ENCODE peak calls at places on chromosomes 11 and 22, in seven cellular contexts. Z is endothelial cell; L is A549; C is GM12865; M is activated CD8-positive, alpha-beta T cell treated with anti-CD3 and anti-CD28 coated beads for 36 hours; N is psoas muscle; F is glutamatergic neuron. Q is an unnamed sample.

GRCh38 chr22:47053013-47053864 is 290.8 kb downstream of the TBC1D22A start:
- DNase-seq in Z (peak; percentile 22), L (no peak), C (no peak), M (peak; percentile 29), N (no peak), F (no peak), Q (no peak)

GRCh38 chr11:16896716-16897115 is 117.5 kb downstream of the PLEKHA7 start:
- DNase-seq in Z (no peak), L (no peak), C (no peak), M (no peak), N (no peak), F (no peak), Q (no peak)

GRCh38 chr11:78138694-78139421 is 568 bp downstream of the ALG8 start:
- DNase-seq in Z (peak; percentile 7), L (peak; percentile 50), C (peak; percentile 64), M (peak; percentile 54), N (no peak), F (no peak), Q (peak; percentile 41)

GRCh38 chr11:92739020-92739419 is 230.4 kb upstream of the MTNR1B start:
- DNase-seq in Z (no peak), L (no peak), C (no peak), M (no peak), N (no peak), F (no peak), Q (no peak)

GRCh38 chr11:1304376-1304775 is 5.1 kb downstream of the TOLLIP start:
- DNase-seq in Z (no peak), L (peak; percentile 47), C (no peak), M (no peak), N (no peak), F (no peak), Q (no peak)

GRCh38 chr11:2780850-2781412 is 81.1 kb upstream of the KCNQ1OT1 start:
- DNase-seq in Z (no peak), L (no peak), C (no peak), M (no peak), N (no peak), F (no peak), Q (no peak)

GRCh38 chr22:37254206-37254866 is 10.3 kb upstream of the RAC2 start:
- DNase-seq in Z (no peak), L (peak; percentile 24), C (no peak), M (no peak), N (no peak), F (no peak), Q (no peak)

GRCh38 chr22:24289138-24289537 is 18.5 kb downstream of the SPECC1L start:
- DNase-seq in Z (no peak), L (no peak), C (no peak), M (no peak), N (no peak), F (no peak), Q (no peak)

GRCh38 chr22:37020192-37020479 is 594 bp downstream of the MPST start:
- DNase-seq in Z (no peak), L (peak; percentile 61), C (peak; percentile 24), M (no peak), N (no peak), F (no peak), Q (no peak)

GRCh38 chr22:39144101-39144815 is 8.2 kb downstream of the CBX7 start:
- DNase-seq in Z (no peak), L (no peak), C (peak; percentile 82), M (peak; percentile 66), N (peak; percentile 50), F (no peak), Q (peak; percentile 80)

GRCh38 chr22:24183321-24184031 is 2.2 kb downstream of the SUSD2 start:
- DNase-seq in Z (no peak), L (no peak), C (no peak), M (no peak), N (peak; percentile 41), F (peak; percentile 57), Q (no peak)

GRCh38 chr11:76693791-76694190 is 23.2 kb upstream of the LRRC32 start:
- DNase-seq in Z (no peak), L (no peak), C (no peak), M (no peak), N (no peak), F (no peak), Q (no peak)

GRCh38 chr11:125990244-125990643 is 44.4 kb downstream of the VSIG10L2 start:
- DNase-seq in Z (no peak), L (no peak), C (peak; percentile 21), M (peak; percentile 15), N (no peak), F (no peak), Q (no peak)

GRCh38 chr11:70158201-70158600 is 44.9 kb upstream of the FADD start:
- DNase-seq in Z (peak; percentile 59), L (peak; percentile 55), C (no peak), M (no peak), N (peak; percentile 82), F (peak; percentile 47), Q (no peak)

GRCh38 chr11:27161071-27161470 is 120.5 kb downstream of the BBOX1 start:
- DNase-seq in Z (no peak), L (no peak), C (no peak), M (no peak), N (no peak), F (no peak), Q (no peak)

GRCh38 chr11:126824035-126824607 is 176.4 kb downstream of the KIRREL3 start:
- DNase-seq in Z (no peak), L (no peak), C (no peak), M (no peak), N (no peak), F (no peak), Q (no peak)

GRCh38 chr11:122895591-122895990 is 13.0 kb downstream of the JHY start:
- DNase-seq in Z (no peak), L (no peak), C (no peak), M (peak; percentile 7), N (no peak), F (no peak), Q (no peak)

GRCh38 chr11:1888811-1889526 is 2.7 kb downstream of the PRR33 start:
- DNase-seq in Z (no peak), L (no peak), C (no peak), M (peak; percentile 88), N (no peak), F (no peak), Q (no peak)

GRCh38 chr11:27213232-27213660 is 149.8 kb downstream of the CCDC34 start:
- DNase-seq in Z (no peak), L (no peak), C (peak; percentile 38), M (no peak), N (no peak), F (no peak), Q (no peak)

GRCh38 chr11:121466063-121466794 is 13.5 kb upstream of the SORL1-AS1 start:
- DNase-seq in Z (peak; percentile 78), L (peak; percentile 89), C (peak; percentile 73), M (peak; percentile 77), N (peak; percentile 89), F (peak; percentile 73), Q (no peak)

GRCh38 chr22:43172191-43172590 is 14.7 kb downstream of the TTLL12 start:
- DNase-seq in Z (no peak), L (no peak), C (no peak), M (no peak), N (no peak), F (no peak), Q (no peak)

GRCh38 chr22:19723990-19724827 is 870 bp downstream of the GP1BB start:
- DNase-seq in Z (peak; percentile 83), L (peak; percentile 65), C (peak; percentile 37), M (peak; percentile 53), N (no peak), F (peak; percentile 85), Q (peak; percentile 69)

GRCh38 chr11:118441770-118442169 is 5.5 kb downstream of the KMT2A start:
- DNase-seq in Z (no peak), L (no peak), C (peak; percentile 22), M (peak; percentile 20), N (no peak), F (no peak), Q (no peak)

GRCh38 chr11:131773626-131774025 is 403.2 kb downstream of the NTM start:
- DNase-seq in Z (no peak), L (no peak), C (no peak), M (no peak), N (no peak), F (no peak), Q (no peak)

GRCh38 chr11:11860103-11860979 is 18.6 kb downstream of the USP47 start:
- DNase-seq in Z (no peak), L (no peak), C (no peak), M (no peak), N (no peak), F (no peak), Q (no peak)

GRCh38 chr11:27367881-27368280 is 4.9 kb upstream of the CCDC34 start:
- DNase-seq in Z (no peak), L (no peak), C (no peak), M (no peak), N (no peak), F (no peak), Q (no peak)

GRCh38 chr11:114610984-114611944 is 15.7 kb upstream of the NXPE4 start:
- DNase-seq in Z (no peak), L (peak; percentile 4), C (peak; percentile 80), M (no peak), N (no peak), F (no peak), Q (no peak)
- TF ChIP-seq CTCF in Z (no peak), L (no peak), C (no peak), M (no peak), N (no peak), F (no peak), Q (no peak)

GRCh38 chr11:37907461-37908223 is 1309.6 kb upstream of the RAG2 start:
- DNase-seq in Z (no peak), L (no peak), C (no peak), M (no peak), N (no peak), F (no peak), Q (no peak)

GRCh38 chr11:37905707-37906417 is 1307.8 kb upstream of the RAG2 start:
- DNase-seq in Z (no peak), L (no peak), C (no peak), M (no peak), N (no peak), F (no peak), Q (no peak)

GRCh38 chr11:37908224-37908558 is 1310.2 kb upstream of the RAG2 start:
- DNase-seq in Z (no peak), L (no peak), C (no peak), M (no peak), N (no peak), F (no peak), Q (no peak)
- TF ChIP-seq CTCF in Z (no peak), L (no peak), C (no peak), M (no peak), N (no peak), F (no peak), Q (no peak)

GRCh38 chr11:100574894-100575769 is 112.0 kb upstream of the ARHGAP42 start:
- DNase-seq in Z (no peak), L (peak; percentile 43), C (no peak), M (no peak), N (no peak), F (no peak), Q (no peak)
- TF ChIP-seq CTCF in Z (no peak), L (peak; percentile 44), C (no peak), M (no peak), N (peak; percentile 5), F (no peak), Q (no peak)

DNA sequence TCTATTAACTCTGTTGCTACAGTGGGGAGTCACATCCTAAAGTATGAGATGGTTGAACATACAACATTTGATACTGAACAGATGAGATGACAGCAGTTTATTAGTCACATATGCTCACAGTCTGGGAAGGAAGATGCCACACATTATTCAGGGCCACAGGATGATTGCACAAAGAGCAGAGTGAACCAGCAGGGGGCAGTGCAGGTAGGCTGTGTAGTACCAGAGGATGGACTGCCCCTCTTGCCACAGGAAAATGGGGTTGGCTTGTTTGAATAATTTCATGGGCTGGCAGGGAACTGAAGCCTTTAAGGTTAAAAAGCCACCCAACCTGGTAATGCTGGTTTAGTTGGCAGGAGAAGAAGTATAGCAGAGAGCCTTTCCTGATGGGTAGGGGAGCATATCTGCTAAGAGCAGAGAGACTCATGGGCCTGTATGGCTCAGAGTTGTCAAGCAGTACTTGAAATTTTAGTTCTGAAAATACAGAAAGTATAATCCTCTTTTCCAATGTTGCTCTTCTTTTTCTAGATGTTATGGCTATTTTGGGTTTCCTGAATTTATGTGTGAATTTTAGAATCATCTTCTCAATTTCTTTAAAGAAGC is 180.4 kb upstream of the B3GAT1 start:
- DNase-seq in Z (peak; percentile 83), L (peak; percentile 21), C (peak; percentile 55), M (peak; percentile 83), N (no peak), F (peak; percentile 82), Q (peak; percentile 40)
- TF ChIP-seq CTCF in Z (peak; percentile 73), L (peak; percentile 5), C (peak; percentile 73), M (peak; percentile 67), N (no peak), F (peak; percentile 77), Q (peak; percentile 50)